ENCODE peak calls at places on chromosomes 11 and 22, in five cellular contexts. W, D, P, J and B are unnamed samples. For H3K4me1, the result is how much of the 10 kb centered on the place peaks cover.

GRCh38 chr11:61718046-61718531 is 34.3 kb upstream of the MYRF start:
- DNase-seq in W (peak), J (no peak), D (no peak), P (peak), B (no peak)

GRCh38 chr11:104661901-104662300 is 236.4 kb downstream of the CASP12 start:
- DNase-seq in D (no peak), W (no peak), P (no peak), J (no peak), B (no peak)

GRCh38 chr11:44627911-44628729 is 62.7 kb downstream of the CD82 start:
- DNase-seq in D (no peak), W (peak), J (no peak), P (peak), B (no peak)

GRCh38 chr22:22067192-22067591 is 84.6 kb upstream of the TOP3B start:
- DNase-seq in W (no peak), J (no peak), P (no peak), D (no peak), B (no peak)

GRCh38 chr22:50627914-50628542 is at the start of gene ARSA:
- DNase-seq in D (peak), W (peak), J (peak), P (peak), B (peak)

GRCh38 chr11:9821008-9821752 is 157.3 kb downstream of the SWAP70 start:
- DNase-seq in W (peak), P (peak), D (no peak), J (peak), B (no peak)

GRCh38 chr11:2945757-2946287 is 16.6 kb upstream of the PHLDA2 start:
- DNase-seq in D (no peak), J (no peak), P (no peak), W (peak), B (no peak)

GRCh38 chr11:62013266-62014157 is 46.1 kb upstream of the FTH1 start:
- DNase-seq in J (peak), D (no peak), P (peak), W (no peak), B (no peak)

GRCh38 chr22:18082467-18082866 is 4.7 kb downstream of the PEX26 start:
- DNase-seq in D (no peak), W (no peak), J (no peak), P (no peak), B (no peak)

GRCh38 chr11:60130496-60130895 is 42.0 kb downstream of the MS4A2 start:
- DNase-seq in J (peak), W (peak), D (peak), P (peak), B (peak)

GRCh38 chr11:34987617-34988016 is 71.2 kb downstream of the PDHX start:
- DNase-seq in W (no peak), D (no peak), P (peak), J (peak), B (no peak)

GRCh38 chr11:131874070-131874469 is 503.7 kb downstream of the NTM start:
- DNase-seq in P (no peak), D (no peak), J (peak), W (no peak), B (no peak)

GRCh38 chr11:3894128-3894731 is 38.8 kb downstream of the STIM1 start:
- DNase-seq in P (peak), J (no peak), D (no peak), W (no peak), B (peak)

GRCh38 chr11:129331217-129331616 is 44.4 kb upstream of the BARX2 start:
- DNase-seq in D (no peak), P (peak), W (no peak), J (peak), B (no peak)

GRCh38 chr22:50635591-50635990 is 7.6 kb upstream of the ARSA start:
- DNase-seq in J (no peak), D (no peak), W (no peak), P (no peak), B (no peak)

GRCh38 chr11:35330924-35331323 is 88.4 kb downstream of the SLC1A2 start:
- DNase-seq in J (no peak), D (no peak), W (no peak), P (no peak), B (no peak)

GRCh38 chr11:112132737-112133136 is 31.2 kb downstream of the IL18 start:
- DNase-seq in W (no peak), J (no peak), D (no peak), P (no peak), B (no peak)

GRCh38 chr11:133197425-133197824 is 334.9 kb downstream of the OPCML start:
- DNase-seq in P (no peak), J (no peak), W (no peak), D (no peak), B (no peak)

GRCh38 chr11:26730711-26731460 is 9.0 kb upstream of the SLC5A12 start:
- DNase-seq in P (peak), D (no peak), W (peak), J (no peak), B (no peak)

GRCh38 chr11:20873054-20873453 is 203.7 kb downstream of the NELL1 start:
- DNase-seq in P (peak), D (peak), J (peak), W (peak), B (peak)

GRCh38 chr22:35315855-35316745 is 16.4 kb downstream of the TOM1 start:
- DNase-seq in W (no peak), J (no peak), P (no peak), D (no peak), B (no peak)

GRCh38 chr22:36237462-36238347 is 1.6 kb downstream of the APOL2 start:
- DNase-seq in J (peak), W (no peak), P (peak), D (no peak), B (peak)

GRCh38 chr22:26968873-26969272 is 311.5 kb downstream of the MIAT start:
- DNase-seq in W (no peak), D (no peak), J (peak), P (peak), B (no peak)

GRCh38 chr11:27914080-27914479 is 193.9 kb downstream of the KIF18A start:
- DNase-seq in J (peak), W (no peak), D (no peak), P (peak), B (no peak)

GRCh38 chr11:800473-800872 is 2.4 kb upstream of the SLC25A22 start:
- DNase-seq in D (no peak), P (no peak), J (no peak), W (no peak), B (no peak)

GRCh38 chr11:67056640-67057409 is at the start of gene RHOD:
- DNase-seq in D (peak), J (peak), W (no peak), P (peak), B (no peak)

GRCh38 chr22:21450320-21450831 is 16.8 kb upstream of the TMEM191C start:
- DNase-seq in W (peak), P (no peak), J (no peak), D (peak), B (no peak)

GRCh38 chr11:134235399-134235798 is 10.9 kb downstream of the VPS26B start:
- DNase-seq in J (no peak), D (no peak), W (no peak), P (no peak), B (no peak)

GRCh38 chr22:36902143-36902911 is 11.1 kb upstream of the CSF2RB start:
- DNase-seq in D (no peak), W (no peak), P (no peak), J (no peak), B (no peak)

GRCh38 chr22:32042924-32043323 is at the start of gene SLC5A1:
- DNase-seq in P (no peak), W (no peak), J (peak), D (no peak), B (no peak)

GRCh38 chr11:66860449-66860831 is 3.6 kb downstream of the LRFN4 start:
- DNase-seq in P (no peak), W (no peak), J (no peak), D (no peak), B (no peak)

GRCh38 chr11:126544311-126545056 is 189.0 kb downstream of the ST3GAL4 start:
- DNase-seq in W (peak), P (peak), J (peak), D (peak), B (no peak)

GRCh38 chr22:30474683-30475424 is 3.0 kb upstream of the SEC14L3 start:
- DNase-seq in W (no peak), J (no peak), D (no peak), P (no peak), B (no peak)

GRCh38 chr22:42275970-42276369 is 5.5 kb upstream of the TCF20 start:
- DNase-seq in W (no peak), P (no peak), D (peak), J (no peak), B (no peak)
- TF ChIP-seq EZH2phosphoT487 in W (no peak), P (no peak), D (peak), J (no peak), B (no peak)

DNA sequence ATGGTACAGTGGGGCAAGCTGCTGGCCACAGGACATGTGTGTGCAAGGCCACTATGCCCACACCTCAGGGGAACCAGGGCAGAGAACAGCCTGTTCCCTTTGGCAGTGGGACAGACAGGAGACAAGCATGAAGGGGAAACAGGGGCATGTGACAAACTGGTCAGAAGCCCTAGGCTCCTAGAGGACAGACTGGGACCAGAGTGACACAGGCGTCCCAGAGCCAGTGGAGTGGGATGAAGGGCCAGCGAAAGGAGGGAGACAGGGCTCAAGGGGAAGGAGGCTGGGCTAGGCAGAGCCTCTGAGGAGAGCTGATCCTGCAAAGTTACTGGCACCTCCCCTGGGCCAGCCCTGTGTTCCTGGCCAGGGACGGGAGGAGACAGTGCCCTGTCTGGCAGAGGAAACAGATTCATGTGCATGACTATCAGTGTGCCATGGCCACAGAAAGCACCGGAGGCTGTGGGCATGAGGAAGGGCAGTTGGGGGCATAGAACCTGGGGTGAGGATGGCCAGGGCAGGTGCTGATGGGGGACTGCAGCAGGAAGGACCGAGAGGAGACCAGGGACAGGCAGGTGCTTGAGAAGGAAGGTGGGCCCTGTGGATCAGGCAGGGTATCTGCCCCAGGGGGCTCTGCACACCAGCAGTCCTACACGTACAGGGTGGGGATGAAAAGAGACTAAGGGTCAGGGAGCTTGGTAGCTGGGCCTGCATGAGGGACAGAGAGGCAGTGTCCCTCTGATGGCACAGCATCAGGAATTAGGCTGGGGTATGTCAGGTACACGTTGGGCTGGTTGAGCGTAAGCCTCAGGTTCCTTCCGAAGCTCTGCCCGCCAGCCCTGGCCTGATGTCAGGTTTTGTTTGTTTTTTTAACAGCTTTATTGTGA is 9.8 kb downstream of the DERL3 start:
- DNase-seq in P (no peak), D (no peak), J (no peak), W (no peak), B (no peak)
- H3K4me1 ChIP-seq in P (under half), D (under half), J (under half), W (under half), B (under half)

DNA sequence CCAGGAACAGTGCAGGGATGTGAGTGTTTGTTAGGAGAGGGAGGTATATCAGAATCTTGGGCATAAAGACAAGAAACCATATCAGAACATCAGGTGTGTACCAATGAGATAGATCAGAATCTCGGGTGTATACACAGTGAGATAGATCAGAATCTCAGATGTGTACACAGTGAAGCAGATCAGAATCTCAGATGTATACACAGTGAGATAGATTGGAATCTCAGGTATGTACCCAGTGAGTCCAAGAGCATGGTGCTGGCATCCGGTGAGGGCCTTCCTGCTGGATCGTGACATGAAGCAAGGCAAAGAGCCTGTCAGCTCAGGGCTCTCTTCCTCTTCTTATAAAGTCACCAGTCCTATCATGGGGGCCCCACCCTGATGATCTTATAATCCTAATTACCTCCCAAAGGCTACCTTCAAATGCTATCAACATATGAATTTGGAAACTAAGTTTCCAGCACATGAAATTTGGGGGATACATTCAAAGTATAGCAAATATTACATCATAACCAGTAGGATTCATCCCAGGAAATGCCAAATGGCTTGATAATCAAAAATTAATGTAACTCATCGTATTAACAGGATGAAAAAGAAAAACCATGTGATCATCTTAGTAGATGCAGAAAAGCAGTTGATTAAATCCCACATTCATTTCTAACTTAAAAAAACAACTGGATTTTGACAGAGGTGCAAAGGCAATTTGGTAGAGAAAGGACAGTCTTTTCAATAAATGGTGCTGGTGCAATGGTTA is 28.6 kb downstream of the PPARA start:
- DNase-seq in W (no peak), P (peak), J (peak), D (no peak), B (no peak)
- TF ChIP-seq EZH2phosphoT487 in W (no peak), P (no peak), J (no peak), D (no peak), B (no peak)

GRCh38 chr22:24423519-24424000 is 3.8 kb upstream of the ADORA2A start:
- DNase-seq in P (peak), W (peak), D (peak), J (peak), B (peak)

GRCh38 chr22:24424001-24424900 is 3.1 kb upstream of the ADORA2A start:
- DNase-seq in J (no peak), P (peak), D (peak), W (no peak), B (peak)

GRCh38 chr22:24426436-24426835 is 963 bp upstream of the ADORA2A start:
- DNase-seq in D (no peak), P (no peak), J (no peak), W (no peak), B (peak)

GRCh38 chr22:24426859-24427499 is 420 bp upstream of the ADORA2A start:
- DNase-seq in W (no peak), J (no peak), D (no peak), P (no peak), B (peak)

GRCh38 chr22:24424901-24425775 is 2.3 kb upstream of the ADORA2A start:
- DNase-seq in P (no peak), J (no peak), D (no peak), W (peak), B (no peak)
- H3K4me1 ChIP-seq in P (under half), J (under half), D (under half), W (under half), B (half or more)

GRCh38 chr11:85596886-85597285 is 30.3 kb downstream of the DLG2 start:
- DNase-seq in D (no peak), P (no peak), W (no peak), J (no peak), B (no peak)

GRCh38 chr11:85595285-85595884 is 31.8 kb downstream of the DLG2 start:
- DNase-seq in J (peak), P (peak), W (peak), D (peak), B (peak)

GRCh38 chr11:85589373-85589772 is 37.8 kb downstream of the DLG2 start:
- DNase-seq in D (peak), P (no peak), J (no peak), W (no peak), B (no peak)

GRCh38 chr11:85590848-85591483 is 36.2 kb downstream of the DLG2 start:
- DNase-seq in J (peak), P (peak), D (peak), W (peak), B (peak)
- TF ChIP-seq EZH2phosphoT487 in J (no peak), P (no peak), D (no peak), W (no peak), B (no peak)

GRCh38 chr11:71251761-71252433 is 480 bp downstream of the SHANK2 start:
- DNase-seq in J (peak), W (peak), P (peak), D (peak), B (peak)

GRCh38 chr11:71250512-71251158 is 1.7 kb downstream of the SHANK2 start:
- DNase-seq in P (no peak), D (peak), J (no peak), W (no peak), B (no peak)

GRCh38 chr11:71252434-71252781 is at the start of gene SHANK2:
- DNase-seq in W (peak), D (peak), J (peak), P (no peak), B (no peak)

GRCh38 chr11:71252782-71253730 is 679 bp upstream of the SHANK2 start:
- DNase-seq in D (peak), P (peak), J (peak), W (no peak), B (no peak)

GRCh38 chr11:71251159-71251721 is 1.1 kb downstream of the SHANK2 start:
- DNase-seq in J (peak), D (peak), P (peak), W (peak), B (no peak)
- H3K4me1 ChIP-seq in J (under half), D (under half), P (under half), W (under half), B (under half)

DNA sequence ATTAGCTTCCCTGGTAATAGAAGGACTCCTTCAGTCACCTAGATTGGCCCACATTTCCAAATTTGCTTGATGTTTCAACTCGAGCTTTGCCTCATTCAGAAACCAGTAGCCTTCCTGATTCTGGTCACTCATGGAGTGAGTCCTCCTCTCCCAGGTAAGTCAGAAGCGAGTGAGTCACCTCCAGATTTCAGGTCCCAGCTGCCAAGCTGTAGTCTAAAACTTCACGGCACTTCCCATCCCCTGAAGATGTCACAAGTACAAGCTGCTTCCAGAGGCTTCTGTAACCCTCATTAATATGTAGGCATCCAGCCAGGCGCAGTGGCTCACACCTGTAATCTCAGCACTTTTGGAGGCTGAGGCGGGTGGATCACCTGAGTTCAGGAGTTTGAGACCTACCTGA is 23.5 kb downstream of the ARHGAP8 start:
- DNase-seq in W (no peak), P (no peak), D (no peak), J (peak), B (no peak)
- TF ChIP-seq EZH2phosphoT487 in W (no peak), P (no peak), D (no peak), J (no peak), B (no peak)

GRCh38 chr11:64900774-64901173 is 16.2 kb downstream of the ATG2A start:
- DNase-seq in D (no peak), W (no peak), P (no peak), J (no peak), B (no peak)
- H3K4me1 ChIP-seq in D (under half), W (under half), P (under half), J (under half), B (under half)